ENCODE peak calls at places on chromosomes 11 and 22, in nine cellular contexts. One of them, this sample, is unnamed.

GRCh38 chr22:42979606-42980005 is 35.3 kb downstream of the PACSIN2 start:
- DNase-seq in SK-N-SH: no peak
- DNase-seq in HCT116: no peak
- DNase-seq in GM23338: no peak
- DNase-seq in A549: no peak
- DNase-seq in Panc1: no peak
- DNase-seq in K562: no peak
- DNase-seq in HepG2: no peak
- DNase-seq in GM12878: no peak
- DNase-seq in this sample: no peak

GRCh38 chr11:69868871-69869270 is 49.7 kb upstream of the FGF3 start:
- DNase-seq in SK-N-SH: no peak
- DNase-seq in HCT116: no peak
- DNase-seq in GM23338: no peak
- DNase-seq in A549: no peak
- DNase-seq in Panc1: no peak
- DNase-seq in K562: no peak
- DNase-seq in HepG2: no peak
- DNase-seq in GM12878: no peak
- DNase-seq in this sample: no peak

GRCh38 chr11:23284626-23285025 is 424.4 kb upstream of the CCDC179 start:
- DNase-seq in SK-N-SH: no peak
- DNase-seq in HCT116: no peak
- DNase-seq in GM23338: no peak
- DNase-seq in A549: no peak
- DNase-seq in Panc1: no peak
- DNase-seq in K562: no peak
- DNase-seq in HepG2: no peak
- DNase-seq in GM12878: no peak
- DNase-seq in this sample: no peak

GRCh38 chr11:65355776-65356393 is 1.3 kb downstream of the TIGD3 start:
- DNase-seq in SK-N-SH: no peak
- DNase-seq in HCT116: no peak
- DNase-seq in GM23338: peak
- DNase-seq in A549: no peak
- DNase-seq in Panc1: no peak
- DNase-seq in K562: no peak
- DNase-seq in HepG2: no peak
- DNase-seq in GM12878: no peak
- DNase-seq in this sample: no peak

GRCh38 chr11:10526974-10527918 is 13.7 kb downstream of the RNF141 start:
- DNase-seq in SK-N-SH: no peak
- DNase-seq in HCT116: peak
- DNase-seq in GM23338: no peak
- DNase-seq in A549: peak
- DNase-seq in Panc1: no peak
- DNase-seq in K562: no peak
- DNase-seq in HepG2: no peak
- DNase-seq in GM12878: peak
- DNase-seq in this sample: no peak

GRCh38 chr11:27693398-27693797 is 6.9 kb downstream of the BDNF start:
- DNase-seq in SK-N-SH: no peak
- DNase-seq in HCT116: no peak
- DNase-seq in GM23338: no peak
- DNase-seq in A549: no peak
- DNase-seq in Panc1: no peak
- DNase-seq in K562: no peak
- DNase-seq in HepG2: no peak
- DNase-seq in GM12878: no peak
- DNase-seq in this sample: no peak

GRCh38 chr22:44721206-44721605 is 19.2 kb downstream of the PRR5 start:
- DNase-seq in SK-N-SH: no peak
- DNase-seq in HCT116: no peak
- DNase-seq in GM23338: peak
- DNase-seq in A549: no peak
- DNase-seq in Panc1: no peak
- DNase-seq in K562: peak
- DNase-seq in HepG2: no peak
- DNase-seq in GM12878: no peak
- DNase-seq in this sample: no peak

GRCh38 chr11:132644511-132644910 is 887.8 kb downstream of the OPCML start:
- DNase-seq in SK-N-SH: peak
- DNase-seq in HCT116: no peak
- DNase-seq in GM23338: no peak
- DNase-seq in A549: no peak
- DNase-seq in Panc1: no peak
- DNase-seq in K562: no peak
- DNase-seq in HepG2: no peak
- DNase-seq in GM12878: no peak
- DNase-seq in this sample: no peak

GRCh38 chr11:18245396-18245795 is 3.1 kb downstream of the SAA2 start:
- DNase-seq in SK-N-SH: no peak
- DNase-seq in HCT116: no peak
- DNase-seq in GM23338: no peak
- DNase-seq in A549: no peak
- DNase-seq in Panc1: no peak
- DNase-seq in K562: no peak
- DNase-seq in HepG2: no peak
- DNase-seq in GM12878: no peak
- DNase-seq in this sample: no peak

GRCh38 chr22:24189249-24190158 is 8.2 kb downstream of the SUSD2 start:
- DNase-seq in SK-N-SH: peak
- DNase-seq in HCT116: no peak
- DNase-seq in GM23338: peak
- DNase-seq in A549: peak
- DNase-seq in Panc1: no peak
- DNase-seq in K562: peak
- DNase-seq in HepG2: peak
- DNase-seq in GM12878: no peak
- DNase-seq in this sample: peak

GRCh38 chr11:99693941-99694492 is 673.3 kb downstream of the CNTN5 start:
- DNase-seq in SK-N-SH: no peak
- DNase-seq in HCT116: no peak
- DNase-seq in GM23338: no peak
- DNase-seq in A549: peak
- DNase-seq in Panc1: peak
- DNase-seq in K562: no peak
- DNase-seq in HepG2: peak
- DNase-seq in GM12878: no peak
- DNase-seq in this sample: no peak

GRCh38 chr11:65695459-65696241 is 16.4 kb upstream of the KAT5 start:
- DNase-seq in SK-N-SH: no peak
- DNase-seq in HCT116: peak
- DNase-seq in GM23338: no peak
- DNase-seq in A549: no peak
- DNase-seq in Panc1: no peak
- DNase-seq in K562: no peak
- DNase-seq in HepG2: peak
- DNase-seq in GM12878: no peak
- DNase-seq in this sample: no peak

GRCh38 chr11:535519-536454 is at the start of gene HRAS:
- DNase-seq in SK-N-SH: peak
- DNase-seq in HCT116: peak
- DNase-seq in GM23338: peak
- DNase-seq in A549: peak
- DNase-seq in Panc1: peak
- DNase-seq in K562: peak
- DNase-seq in HepG2: peak
- DNase-seq in GM12878: peak
- DNase-seq in this sample: peak

GRCh38 chr11:93267383-93267782 is 63.2 kb upstream of the DEUP1 start:
- DNase-seq in SK-N-SH: no peak
- DNase-seq in HCT116: no peak
- DNase-seq in GM23338: no peak
- DNase-seq in A549: no peak
- DNase-seq in Panc1: no peak
- DNase-seq in K562: no peak
- DNase-seq in HepG2: no peak
- DNase-seq in GM12878: no peak
- DNase-seq in this sample: no peak

GRCh38 chr11:106152013-106152412 is 74.6 kb downstream of the AASDHPPT start:
- DNase-seq in SK-N-SH: no peak
- DNase-seq in HCT116: no peak
- DNase-seq in GM23338: peak
- DNase-seq in A549: no peak
- DNase-seq in Panc1: no peak
- DNase-seq in K562: no peak
- DNase-seq in HepG2: no peak
- DNase-seq in GM12878: no peak
- DNase-seq in this sample: no peak

DNA sequence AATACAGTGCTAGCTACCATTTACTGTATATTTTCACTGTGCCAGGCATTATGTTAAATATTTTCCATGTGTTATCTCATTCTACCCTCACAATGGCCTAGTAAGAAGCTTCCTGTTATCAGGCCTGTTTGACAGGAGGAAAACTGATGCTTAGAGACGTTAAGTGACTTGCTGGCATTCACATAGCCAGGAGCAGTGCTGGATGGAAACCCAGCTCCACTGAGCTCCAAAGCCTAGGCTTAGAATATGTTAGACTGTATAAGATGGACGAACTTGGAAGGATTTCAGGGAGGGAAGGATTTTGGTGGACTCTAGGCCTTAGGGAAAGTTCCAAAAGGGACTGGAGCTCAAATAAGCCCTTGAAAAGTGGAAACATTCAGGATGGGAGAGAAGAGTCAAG is 2.1 kb downstream of the CD44 start:
- DNase-seq in SK-N-SH: no peak
- DNase-seq in HCT116: no peak
- DNase-seq in GM23338: no peak
- DNase-seq in A549: no peak
- DNase-seq in Panc1: no peak
- DNase-seq in K562: no peak
- DNase-seq in HepG2: no peak
- DNase-seq in GM12878: no peak
- DNase-seq in this sample: no peak
- H3K4me3 ChIP-seq in SK-N-SH: peak
- H3K4me3 ChIP-seq in HCT116: peak
- H3K4me3 ChIP-seq in GM23338: no peak
- H3K4me3 ChIP-seq in A549: peak
- H3K4me3 ChIP-seq in Panc1: peak
- H3K4me3 ChIP-seq in K562: no peak
- H3K4me3 ChIP-seq in HepG2: no peak
- H3K4me3 ChIP-seq in GM12878: peak
- H3K4me3 ChIP-seq in this sample: peak

GRCh38 chr22:50400931-50401330 is 57.8 kb downstream of the PPP6R2 start:
- DNase-seq in SK-N-SH: no peak
- DNase-seq in HCT116: no peak
- DNase-seq in GM23338: no peak
- DNase-seq in A549: no peak
- DNase-seq in Panc1: no peak
- DNase-seq in K562: no peak
- DNase-seq in HepG2: no peak
- DNase-seq in GM12878: no peak
- DNase-seq in this sample: no peak
- H3K27ac ChIP-seq in SK-N-SH: no peak
- H3K27ac ChIP-seq in HCT116: no peak
- H3K27ac ChIP-seq in GM23338: no peak
- H3K27ac ChIP-seq in A549: no peak
- H3K27ac ChIP-seq in Panc1: no peak
- H3K27ac ChIP-seq in K562: no peak
- H3K27ac ChIP-seq in HepG2: no peak
- H3K27ac ChIP-seq in GM12878: no peak
- H3K27ac ChIP-seq in this sample: no peak

GRCh38 chr11:1670928-1671371 is 26.0 kb upstream of the KRTAP5-6 start:
- DNase-seq in SK-N-SH: no peak
- DNase-seq in HCT116: no peak
- DNase-seq in GM23338: no peak
- DNase-seq in A549: no peak
- DNase-seq in Panc1: no peak
- DNase-seq in K562: no peak
- DNase-seq in HepG2: no peak
- DNase-seq in GM12878: no peak
- DNase-seq in this sample: no peak

GRCh38 chr11:1668911-1669473 is 28.0 kb upstream of the KRTAP5-6 start:
- DNase-seq in SK-N-SH: peak
- DNase-seq in HCT116: no peak
- DNase-seq in GM23338: no peak
- DNase-seq in A549: no peak
- DNase-seq in Panc1: no peak
- DNase-seq in K562: no peak
- DNase-seq in HepG2: no peak
- DNase-seq in GM12878: no peak
- DNase-seq in this sample: no peak

GRCh38 chr11:1669546-1670218 is 27.3 kb upstream of the KRTAP5-6 start:
- DNase-seq in SK-N-SH: peak
- DNase-seq in HCT116: no peak
- DNase-seq in GM23338: no peak
- DNase-seq in A549: no peak
- DNase-seq in Panc1: no peak
- DNase-seq in K562: no peak
- DNase-seq in HepG2: no peak
- DNase-seq in GM12878: no peak
- DNase-seq in this sample: no peak

GRCh38 chr11:1665313-1665712 is 31.7 kb upstream of the KRTAP5-6 start:
- DNase-seq in SK-N-SH: no peak
- DNase-seq in HCT116: no peak
- DNase-seq in GM23338: no peak
- DNase-seq in A549: no peak
- DNase-seq in Panc1: no peak
- DNase-seq in K562: no peak
- DNase-seq in HepG2: no peak
- DNase-seq in GM12878: no peak
- DNase-seq in this sample: no peak

DNA sequence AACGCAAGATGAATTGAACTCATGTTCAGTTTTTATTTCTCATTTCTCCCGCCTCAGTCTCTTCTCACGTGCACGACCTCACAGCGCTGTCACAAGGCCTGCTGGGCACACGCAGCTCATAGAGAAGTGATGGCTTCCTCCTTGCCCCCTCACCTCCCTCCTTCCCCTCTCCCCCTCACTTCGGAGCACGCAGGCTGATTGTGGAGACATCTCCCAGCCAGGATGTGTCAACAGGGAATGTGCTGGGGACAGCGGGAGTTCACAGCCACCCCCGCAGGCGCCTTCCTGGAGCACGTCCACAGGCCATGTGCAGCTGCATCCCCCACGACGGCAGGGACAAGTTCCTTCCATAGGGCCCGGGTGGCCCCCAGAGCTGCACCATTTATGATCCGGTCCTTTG is 29.1 kb upstream of the KRTAP5-6 start:
- DNase-seq in SK-N-SH: peak
- DNase-seq in HCT116: no peak
- DNase-seq in GM23338: no peak
- DNase-seq in A549: no peak
- DNase-seq in Panc1: no peak
- DNase-seq in K562: no peak
- DNase-seq in HepG2: no peak
- DNase-seq in GM12878: no peak
- DNase-seq in this sample: no peak
- TF ChIP-seq REST in SK-N-SH: no peak
- TF ChIP-seq REST in HCT116: no peak
- TF ChIP-seq REST in GM23338: no peak
- TF ChIP-seq REST in A549: no peak
- TF ChIP-seq REST in Panc1: no peak
- TF ChIP-seq REST in K562: no peak
- TF ChIP-seq REST in HepG2: no peak
- TF ChIP-seq REST in GM12878: no peak
- TF ChIP-seq REST in this sample: no peak

DNA sequence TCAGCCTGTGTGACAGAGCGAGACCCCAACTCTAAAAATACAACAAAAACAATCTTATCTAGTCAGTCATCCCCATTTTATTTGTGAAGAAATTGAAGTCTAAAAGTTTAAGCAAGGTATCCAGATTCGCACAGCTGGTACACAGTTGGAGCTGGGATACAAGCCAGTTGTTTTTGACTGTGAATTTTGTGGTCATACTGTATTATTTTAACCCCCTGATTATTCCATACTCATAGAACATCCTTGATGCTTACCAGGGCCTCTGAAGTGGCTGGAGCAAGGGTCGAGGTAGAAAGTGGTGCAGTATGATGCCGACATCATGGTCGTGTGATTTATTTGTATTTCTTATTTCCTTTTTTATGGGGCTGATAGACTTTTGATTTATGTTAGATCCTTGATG is 50.0 kb downstream of the BID start:
- DNase-seq in SK-N-SH: no peak
- DNase-seq in HCT116: no peak
- DNase-seq in GM23338: no peak
- DNase-seq in A549: no peak
- DNase-seq in Panc1: no peak
- DNase-seq in K562: no peak
- DNase-seq in HepG2: no peak
- DNase-seq in GM12878: no peak
- DNase-seq in this sample: no peak
- H3K4me3 ChIP-seq in SK-N-SH: no peak
- H3K4me3 ChIP-seq in HCT116: no peak
- H3K4me3 ChIP-seq in GM23338: no peak
- H3K4me3 ChIP-seq in A549: no peak
- H3K4me3 ChIP-seq in Panc1: no peak
- H3K4me3 ChIP-seq in K562: no peak
- H3K4me3 ChIP-seq in HepG2: no peak
- H3K4me3 ChIP-seq in GM12878: no peak
- H3K4me3 ChIP-seq in this sample: no peak

This sample was measured in HL-60.